ENCODE peak calls at places on chromosome 1, in seven cellular contexts. T is IMR-90, J is H9, U is H1, G is mesendoderm, X is trophoblast cell, W is mesenchymal stem cell. B is an unnamed sample.

GRCh38 chr1:194538453-194538852 is 1352.0 kb upstream of the B3GALT2 start:
- DNase-seq in W (no peak), X (no peak), U (no peak), J (no peak), T (no peak), G (peak), B (no peak)

GRCh38 chr1:237670296-237670695 is 220.4 kb downstream of the ZP4 start:
- DNase-seq in G (no peak), W (no peak), U (no peak), X (no peak), T (no peak), J (no peak), B (no peak)

GRCh38 chr1:231827337-231828105 is 200.9 kb downstream of the DISC1 start:
- DNase-seq in X (no peak), G (no peak), W (peak), J (no peak), T (peak), U (no peak), B (no peak)

GRCh38 chr1:202034149-202034682 is 23.8 kb downstream of the ELF3 start:
- DNase-seq in U (no peak), W (no peak), X (no peak), G (no peak), T (no peak), J (no peak), B (no peak)

GRCh38 chr1:29583727-29584126 is 347.4 kb downstream of the PTPRU start:
- DNase-seq in U (no peak), J (no peak), T (no peak), G (no peak), X (no peak), W (no peak), B (no peak)

GRCh38 chr1:59814180-59814900 is 409 bp upstream of the HOOK1 start:
- DNase-seq in W (no peak), J (peak), T (no peak), X (peak), U (peak), G (peak), B (peak)

GRCh38 chr1:30466610-30467009 is 256.8 kb downstream of the MATN1 start:
- DNase-seq in J (no peak), T (no peak), G (no peak), X (no peak), W (no peak), U (no peak), B (no peak)

GRCh38 chr1:44604167-44604955 is 69.9 kb downstream of the TMEM53 start:
- DNase-seq in G (no peak), X (no peak), U (no peak), J (no peak), T (no peak), W (no peak), B (no peak)

GRCh38 chr1:109770331-109771095 is 6.8 kb upstream of the EPS8L3 start:
- DNase-seq in X (no peak), U (no peak), W (no peak), G (no peak), J (no peak), T (no peak), B (no peak)

GRCh38 chr1:167661527-167662436 is 31.8 kb downstream of the RCSD1 start:
- DNase-seq in U (no peak), J (no peak), X (no peak), W (peak), T (peak), G (no peak), B (no peak)

GRCh38 chr1:164602142-164602429 is 43.1 kb downstream of the PBX1 start:
- DNase-seq in G (peak), X (peak), U (no peak), T (no peak), W (no peak), J (peak), B (no peak)

GRCh38 chr1:173603056-173603591 is at the start of gene SLC9C2:
- DNase-seq in W (peak), U (no peak), T (peak), J (no peak), G (peak), X (peak), B (no peak)

GRCh38 chr1:173193639-173194038 is 13.5 kb downstream of the TNFSF4 start:
- DNase-seq in G (no peak), W (peak), X (no peak), J (no peak), U (no peak), T (peak), B (no peak)

GRCh38 chr1:23727362-23727811 is 15.9 kb upstream of the ELOA start:
- DNase-seq in W (peak), J (no peak), T (peak), U (no peak), X (no peak), G (no peak), B (no peak)

GRCh38 chr1:14875781-14876564 is 277.5 kb downstream of the KAZN start:
- DNase-seq in T (no peak), U (no peak), J (no peak), W (no peak), X (peak), G (peak), B (no peak)

GRCh38 chr1:62782197-62782886 is 1.6 kb upstream of the ATG4C start:
- DNase-seq in U (no peak), X (no peak), W (peak), J (no peak), T (peak), G (no peak), B (no peak)

GRCh38 chr1:13888351-13888996 is 188.5 kb downstream of the PRDM2 start:
- DNase-seq in X (no peak), G (no peak), T (no peak), W (no peak), U (no peak), J (no peak), B (no peak)

GRCh38 chr1:151720974-151721787 is at the start of gene RIIAD1:
- DNase-seq in X (no peak), G (peak), T (no peak), J (peak), U (no peak), W (peak), B (peak)

GRCh38 chr1:18537386-18538306 is 56.9 kb downstream of the KLHDC7A start:
- DNase-seq in T (no peak), X (no peak), G (no peak), U (no peak), W (no peak), J (peak), B (no peak)

GRCh38 chr1:43008425-43009108 is 49.9 kb upstream of the SLC2A1 start:
- DNase-seq in U (peak), T (no peak), J (peak), W (peak), X (peak), G (peak), B (peak)

GRCh38 chr1:232943679-232944252 is 6.6 kb upstream of the NTPCR start:
- DNase-seq in J (no peak), X (no peak), T (no peak), G (no peak), W (no peak), U (no peak), B (no peak)

GRCh38 chr1:108050134-108050533 is 85.2 kb upstream of the VAV3 start:
- DNase-seq in G (no peak), T (no peak), X (no peak), W (no peak), U (no peak), J (no peak), B (no peak)

GRCh38 chr1:41740630-41741239 is 178.0 kb downstream of the HIVEP3 start:
- DNase-seq in U (no peak), G (no peak), W (no peak), X (no peak), T (no peak), J (no peak), B (no peak)

GRCh38 chr1:111739984-111740765 is 980 bp upstream of the INKA2 start:
- DNase-seq in U (no peak), J (peak), X (peak), T (peak), W (peak), G (peak), B (peak)

GRCh38 chr1:3442331-3442730 is 12.1 kb upstream of the ARHGEF16 start:
- DNase-seq in X (no peak), G (no peak), J (no peak), U (no peak), W (no peak), T (no peak), B (no peak)

GRCh38 chr1:247266053-247266452 is 10.2 kb downstream of the VN1R5 start:
- DNase-seq in T (peak), X (no peak), J (no peak), U (no peak), G (no peak), W (no peak), B (no peak)

GRCh38 chr1:87642581-87643129 is 314.0 kb downstream of the LMO4 start:
- DNase-seq in J (no peak), X (no peak), T (peak), G (peak), W (peak), U (no peak), B (peak)

GRCh38 chr1:19676438-19676922 is 11.8 kb downstream of the HTR6 start:
- DNase-seq in X (peak), W (peak), J (peak), G (peak), U (peak), T (peak), B (peak)

GRCh38 chr1:228145050-228145343 is 4.7 kb upstream of the GJC2 start:
- DNase-seq in U (no peak), G (no peak), T (no peak), X (no peak), W (no peak), J (no peak), B (no peak)

GRCh38 chr1:3332662-3333061 is 121.8 kb upstream of the ARHGEF16 start:
- DNase-seq in U (no peak), G (no peak), J (no peak), T (no peak), X (no peak), W (no peak), B (no peak)

GRCh38 chr1:53410100-53410541 is 49.1 kb upstream of the DMRTB1 start:
- DNase-seq in T (peak), U (no peak), G (peak), W (peak), X (no peak), J (no peak), B (no peak)

GRCh38 chr1:66637146-66637545 is 103.2 kb downstream of the SGIP1 start:
- DNase-seq in J (no peak), G (no peak), W (no peak), U (no peak), T (no peak), X (no peak), B (no peak)

DNA sequence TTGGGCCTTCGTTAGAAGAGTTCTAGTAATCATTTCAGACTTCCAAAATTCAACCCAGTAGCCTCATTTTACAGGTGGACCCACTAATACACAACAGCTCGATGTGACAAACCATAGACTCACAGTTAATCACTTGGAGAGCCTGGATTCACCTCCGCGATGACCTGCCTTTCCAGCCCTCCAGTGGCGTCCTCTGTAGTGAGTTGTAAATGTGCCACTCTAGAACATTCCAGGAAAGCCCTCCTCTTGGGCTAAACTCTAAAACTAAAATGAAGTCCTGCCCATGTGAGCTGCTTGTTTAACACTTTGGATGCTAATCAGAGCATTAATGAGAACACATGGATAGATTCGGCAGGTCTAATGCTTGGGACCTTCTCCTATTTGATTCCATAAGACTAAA is 140.7 kb downstream of the DHRS3 start:
- DNase-seq in U (no peak), J (no peak), T (no peak), X (no peak), G (no peak), W (no peak), B (no peak)
- H2BK120ac ChIP-seq in U (no peak), J (no peak), T (peak), X (no peak), G (no peak), W (no peak), B (no peak)

DNA sequence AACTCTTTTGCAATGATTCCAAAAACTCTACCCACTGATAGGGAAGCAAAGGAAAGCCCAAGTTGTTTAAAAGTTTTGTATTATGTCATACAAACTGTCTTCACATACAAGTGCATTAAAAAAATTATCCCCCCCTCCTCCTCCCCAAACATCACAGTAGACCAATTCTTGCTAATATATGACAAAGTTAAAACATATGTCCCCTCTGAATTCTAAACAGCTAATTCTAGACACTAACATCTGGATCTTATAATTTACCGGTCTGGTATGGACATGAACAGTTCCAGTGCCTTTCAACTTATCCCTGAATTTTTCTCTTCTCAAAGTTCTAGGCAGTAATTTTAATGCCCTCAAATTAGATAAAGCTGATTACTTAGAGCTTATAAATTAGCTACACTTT is 13.4 kb downstream of the RIT1 start:
- DNase-seq in U (no peak), G (no peak), T (peak), X (no peak), J (no peak), W (no peak), B (no peak)
- H2BK120ac ChIP-seq in U (no peak), G (no peak), T (no peak), X (no peak), J (no peak), W (no peak), B (no peak)

GRCh38 chr1:75707191-75707590 is 17.3 kb upstream of the ACADM start:
- DNase-seq in U (no peak), W (no peak), T (no peak), X (peak), J (no peak), G (no peak), B (no peak)

GRCh38 chr1:75712306-75712705 is 12.2 kb upstream of the ACADM start:
- DNase-seq in W (no peak), T (no peak), X (no peak), J (no peak), G (no peak), U (no peak), B (no peak)

GRCh38 chr1:75711846-75712245 is 12.7 kb upstream of the ACADM start:
- DNase-seq in W (no peak), X (no peak), T (no peak), U (no peak), G (no peak), J (no peak), B (no peak)

GRCh38 chr1:75708910-75709309 is 15.6 kb upstream of the ACADM start:
- DNase-seq in J (no peak), T (no peak), G (no peak), X (peak), W (peak), U (no peak), B (no peak)
- H2BK120ac ChIP-seq in J (no peak), T (no peak), G (no peak), X (no peak), W (no peak), U (no peak), B (no peak)

GRCh38 chr1:91693542-91693941 is 192.4 kb downstream of the TGFBR3 start:
- DNase-seq in X (no peak), U (no peak), T (peak), J (no peak), G (no peak), W (no peak), B (no peak)
- H2BK120ac ChIP-seq in X (no peak), U (no peak), T (no peak), J (no peak), G (no peak), W (no peak), B (no peak)

GRCh38 chr1:153357076-153357852 is 390 bp upstream of the S100A9 start:
- DNase-seq in W (no peak), J (no peak), T (no peak), X (peak), U (no peak), G (no peak), B (no peak)
- H2BK120ac ChIP-seq in W (no peak), J (no peak), T (no peak), X (no peak), U (no peak), G (no peak), B (no peak)

GRCh38 chr1:182035097-182035770 is 26.3 kb downstream of the ZNF648 start:
- DNase-seq in J (peak), T (no peak), W (no peak), U (no peak), X (no peak), G (peak), B (no peak)

GRCh38 chr1:182041615-182042014 is 19.9 kb downstream of the ZNF648 start:
- DNase-seq in X (no peak), W (no peak), G (no peak), J (no peak), T (no peak), U (no peak), B (no peak)

GRCh38 chr1:182032251-182032650 is 29.3 kb downstream of the ZNF648 start:
- DNase-seq in X (no peak), J (no peak), W (no peak), G (no peak), U (no peak), T (no peak), B (no peak)

DNA sequence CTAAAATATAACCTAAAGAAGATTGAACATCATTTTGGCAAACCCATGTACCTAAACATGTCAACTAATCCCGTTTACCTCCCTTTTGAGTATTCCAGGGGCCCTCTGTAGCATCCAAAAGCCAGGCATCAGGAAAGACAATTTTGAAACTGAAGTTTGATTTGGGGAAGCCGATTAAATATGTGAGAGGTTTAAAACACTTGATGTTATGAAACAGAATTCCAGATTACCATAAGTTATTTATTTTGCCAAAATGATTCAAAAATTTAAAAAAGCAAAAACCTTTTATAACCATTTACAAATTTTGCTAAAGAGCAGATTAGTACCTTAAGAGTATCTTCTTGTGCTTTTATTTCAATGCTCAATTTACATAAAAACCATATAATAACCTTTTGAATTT is 23.3 kb downstream of the ZNF648 start:
- DNase-seq in U (no peak), X (no peak), W (no peak), T (no peak), G (no peak), J (no peak), B (no peak)
- H2BK120ac ChIP-seq in U (no peak), X (no peak), W (no peak), T (no peak), G (no peak), J (no peak), B (no peak)

DNA sequence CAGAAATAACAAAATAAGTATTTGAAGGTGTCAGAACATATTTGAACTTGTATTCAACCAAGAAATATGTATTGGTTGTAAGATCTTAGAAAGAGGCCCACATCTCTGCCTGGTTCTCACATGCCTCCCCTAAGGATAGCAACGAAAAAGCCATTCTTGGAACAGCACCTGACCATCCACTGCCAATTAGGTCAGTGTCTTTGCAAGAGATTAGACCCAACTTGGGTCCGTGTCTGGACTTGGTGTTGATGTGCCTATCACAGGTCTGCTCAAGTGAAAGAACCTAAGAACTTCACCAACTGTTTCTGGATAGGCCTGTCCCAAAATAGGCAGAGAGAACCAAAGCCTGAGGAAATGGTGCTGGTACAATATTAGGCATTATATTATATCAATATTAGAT is 46.0 kb upstream of the COG2 start:
- DNase-seq in J (no peak), X (no peak), T (no peak), W (no peak), G (no peak), U (no peak), B (no peak)
- H2BK120ac ChIP-seq in J (no peak), X (no peak), T (no peak), W (no peak), G (no peak), U (no peak), B (no peak)

DNA sequence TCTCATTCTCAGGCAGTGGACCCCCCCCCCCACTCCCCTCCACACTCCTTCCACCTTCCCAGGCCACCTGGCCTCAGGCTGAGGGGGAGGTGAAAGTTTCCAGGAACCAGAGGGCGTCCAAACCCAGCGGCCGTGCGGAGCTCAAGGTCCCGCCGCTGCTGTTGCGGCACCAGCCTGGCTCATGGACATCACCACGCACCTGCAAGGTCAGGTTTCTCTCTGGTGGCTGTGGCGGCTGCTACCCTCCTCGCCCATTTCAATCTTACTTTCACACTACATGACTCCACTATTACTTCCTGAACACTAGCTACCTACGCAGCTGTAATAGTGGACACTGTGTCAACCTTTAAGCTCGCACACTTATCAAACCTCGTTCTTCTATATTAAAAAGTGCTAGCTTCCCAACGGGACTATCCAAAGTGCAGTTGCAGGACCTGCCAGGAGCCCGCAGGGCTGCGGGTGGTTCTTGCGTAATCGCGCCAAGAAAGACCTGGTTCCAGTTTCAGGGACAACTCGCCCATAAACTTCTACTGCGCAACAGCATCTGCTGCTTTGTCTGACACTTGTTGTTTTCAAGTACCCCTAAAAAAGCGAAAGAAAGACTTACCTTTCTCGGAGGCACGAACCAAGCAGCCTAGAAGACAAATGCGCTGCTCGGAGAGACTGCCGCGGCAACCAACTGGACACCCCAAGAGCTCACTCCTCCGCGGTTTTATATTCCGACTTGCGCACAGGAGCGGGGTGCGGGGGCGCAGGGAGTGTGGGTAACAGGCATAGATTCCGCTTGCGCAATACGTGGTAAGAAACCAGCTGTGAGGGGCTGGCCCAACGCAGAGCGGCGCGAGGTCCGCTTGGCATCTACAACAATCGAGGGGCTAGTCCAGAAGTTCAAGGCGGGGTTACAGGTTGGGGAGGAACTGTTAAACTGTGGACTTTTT is at the start of gene DIRAS3:
- DNase-seq in G (no peak), W (peak), J (no peak), U (no peak), T (peak), X (peak), B (no peak)
- H2BK120ac ChIP-seq in G (no peak), W (no peak), J (no peak), U (no peak), T (peak), X (no peak), B (no peak)

DNA sequence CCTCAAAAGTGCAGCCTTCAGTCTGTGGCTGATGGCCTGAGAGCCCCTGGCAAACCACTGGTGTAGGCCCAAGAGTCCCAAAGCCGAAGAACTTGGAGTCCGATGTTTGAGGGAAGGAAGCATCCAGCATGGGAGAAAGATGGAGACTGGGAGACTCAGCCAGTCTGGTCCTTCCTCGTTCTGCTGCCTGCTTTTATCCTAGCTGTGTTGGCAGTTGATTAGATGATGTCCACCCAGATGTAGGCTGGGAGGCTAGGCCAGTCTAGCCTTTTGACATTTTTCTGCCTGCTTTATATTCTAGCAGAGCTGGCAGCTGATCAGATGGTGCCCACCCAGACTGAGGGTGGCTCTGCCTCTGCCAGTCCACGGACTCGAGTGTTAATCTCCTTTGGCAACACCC is 1.1 kb upstream of the LYPD8 start:
- DNase-seq in T (no peak), J (no peak), W (no peak), X (no peak), G (no peak), U (no peak), B (no peak)
- H2BK120ac ChIP-seq in T (no peak), J (no peak), W (no peak), X (no peak), G (no peak), U (no peak), B (no peak)

B was measured in neuronal stem cell.